ENCODE peak calls at places on chromosomes 13 and 19, in six cellular contexts. One of them, this sample, is unnamed.

GRCh38 chr13:31050486-31051400 is 111.0 kb downstream of the HSPH1 start:
- DNase-seq in H9: no peak
- DNase-seq in neuronal stem cell: no peak
- DNase-seq in IMR-90: peak
- DNase-seq in H1: no peak
- DNase-seq in trophoblast cell: peak
- DNase-seq in this sample: peak

GRCh38 chr13:36193151-36193855 is 21.1 kb downstream of the SOHLH2 start:
- DNase-seq in H9: no peak
- DNase-seq in neuronal stem cell: no peak
- DNase-seq in IMR-90: no peak
- DNase-seq in H1: no peak
- DNase-seq in trophoblast cell: peak
- DNase-seq in this sample: no peak

GRCh38 chr19:17751103-17751911 is at the start of gene FCHO1:
- DNase-seq in H9: no peak
- DNase-seq in neuronal stem cell: no peak
- DNase-seq in IMR-90: no peak
- DNase-seq in H1: no peak
- DNase-seq in trophoblast cell: no peak
- DNase-seq in this sample: no peak

GRCh38 chr13:53137777-53138176 is 109.2 kb downstream of the OLFM4 start:
- DNase-seq in H9: no peak
- DNase-seq in neuronal stem cell: no peak
- DNase-seq in IMR-90: peak
- DNase-seq in H1: no peak
- DNase-seq in trophoblast cell: peak
- DNase-seq in this sample: peak

GRCh38 chr13:35474551-35474950 is 1.9 kb downstream of the MAB21L1 start:
- DNase-seq in H9: no peak
- DNase-seq in neuronal stem cell: no peak
- DNase-seq in IMR-90: no peak
- DNase-seq in H1: no peak
- DNase-seq in trophoblast cell: no peak
- DNase-seq in this sample: no peak

GRCh38 chr19:48810151-48810550 is 678 bp downstream of the BCAT2 start:
- DNase-seq in H9: no peak
- DNase-seq in neuronal stem cell: no peak
- DNase-seq in IMR-90: no peak
- DNase-seq in H1: no peak
- DNase-seq in trophoblast cell: no peak
- DNase-seq in this sample: no peak

GRCh38 chr13:91598655-91599054 is 200.2 kb downstream of the GPC5 start:
- DNase-seq in H9: no peak
- DNase-seq in neuronal stem cell: no peak
- DNase-seq in IMR-90: no peak
- DNase-seq in H1: no peak
- DNase-seq in trophoblast cell: no peak
- DNase-seq in this sample: no peak

GRCh38 chr13:41457589-41458186 is 338 bp downstream of the RGCC start:
- DNase-seq in H9: no peak
- DNase-seq in neuronal stem cell: no peak
- DNase-seq in IMR-90: no peak
- DNase-seq in H1: no peak
- DNase-seq in trophoblast cell: peak
- DNase-seq in this sample: no peak

GRCh38 chr13:26897706-26898550 is 137.3 kb upstream of the GPR12 start:
- DNase-seq in H9: no peak
- DNase-seq in neuronal stem cell: no peak
- DNase-seq in IMR-90: no peak
- DNase-seq in H1: no peak
- DNase-seq in trophoblast cell: no peak
- DNase-seq in this sample: no peak

GRCh38 chr19:50601407-50602088 is 33.3 kb upstream of the LRRC4B start:
- DNase-seq in H9: no peak
- DNase-seq in neuronal stem cell: no peak
- DNase-seq in IMR-90: no peak
- DNase-seq in H1: no peak
- DNase-seq in trophoblast cell: no peak
- DNase-seq in this sample: no peak

GRCh38 chr13:71865858-71866172 is 1.2 kb downstream of the DACH1 start:
- DNase-seq in H9: peak
- DNase-seq in neuronal stem cell: no peak
- DNase-seq in IMR-90: no peak
- DNase-seq in H1: no peak
- DNase-seq in trophoblast cell: no peak
- DNase-seq in this sample: peak

GRCh38 chr19:4971424-4971793 is 2.5 kb downstream of the KDM4B start:
- DNase-seq in H9: peak
- DNase-seq in neuronal stem cell: no peak
- DNase-seq in IMR-90: no peak
- DNase-seq in H1: no peak
- DNase-seq in trophoblast cell: peak
- DNase-seq in this sample: peak

GRCh38 chr13:84118845-84119409 is 236.7 kb upstream of the SLITRK1 start:
- DNase-seq in H9: no peak
- DNase-seq in neuronal stem cell: no peak
- DNase-seq in IMR-90: no peak
- DNase-seq in H1: no peak
- DNase-seq in trophoblast cell: no peak
- DNase-seq in this sample: peak

GRCh38 chr13:75482820-75483079 is 781 bp upstream of the TBC1D4 start:
- DNase-seq in H9: no peak
- DNase-seq in neuronal stem cell: no peak
- DNase-seq in IMR-90: no peak
- DNase-seq in H1: no peak
- DNase-seq in trophoblast cell: no peak
- DNase-seq in this sample: no peak

GRCh38 chr13:75482070-75482819 is at the start of gene TBC1D4:
- DNase-seq in H9: peak
- DNase-seq in neuronal stem cell: peak
- DNase-seq in IMR-90: peak
- DNase-seq in H1: peak
- DNase-seq in trophoblast cell: peak
- DNase-seq in this sample: peak

GRCh38 chr13:75481176-75482069 is 546 bp downstream of the TBC1D4 start:
- DNase-seq in H9: peak
- DNase-seq in neuronal stem cell: peak
- DNase-seq in IMR-90: no peak
- DNase-seq in H1: no peak
- DNase-seq in trophoblast cell: peak
- DNase-seq in this sample: peak

GRCh38 chr13:75479102-75479501 is 2.9 kb downstream of the TBC1D4 start:
- DNase-seq in H9: no peak
- DNase-seq in neuronal stem cell: no peak
- DNase-seq in IMR-90: no peak
- DNase-seq in H1: no peak
- DNase-seq in trophoblast cell: no peak
- DNase-seq in this sample: no peak

GRCh38 chr13:75480691-75481175 is 1.2 kb downstream of the TBC1D4 start:
- DNase-seq in H9: peak
- DNase-seq in neuronal stem cell: peak
- DNase-seq in IMR-90: peak
- DNase-seq in H1: no peak
- DNase-seq in trophoblast cell: peak
- DNase-seq in this sample: peak
- H3K4ac ChIP-seq in H9: no peak
- H3K4ac ChIP-seq in neuronal stem cell: no peak
- H3K4ac ChIP-seq in IMR-90: no peak
- H3K4ac ChIP-seq in H1: no peak
- H3K4ac ChIP-seq in trophoblast cell: no peak
- H3K4ac ChIP-seq in this sample: no peak

DNA sequence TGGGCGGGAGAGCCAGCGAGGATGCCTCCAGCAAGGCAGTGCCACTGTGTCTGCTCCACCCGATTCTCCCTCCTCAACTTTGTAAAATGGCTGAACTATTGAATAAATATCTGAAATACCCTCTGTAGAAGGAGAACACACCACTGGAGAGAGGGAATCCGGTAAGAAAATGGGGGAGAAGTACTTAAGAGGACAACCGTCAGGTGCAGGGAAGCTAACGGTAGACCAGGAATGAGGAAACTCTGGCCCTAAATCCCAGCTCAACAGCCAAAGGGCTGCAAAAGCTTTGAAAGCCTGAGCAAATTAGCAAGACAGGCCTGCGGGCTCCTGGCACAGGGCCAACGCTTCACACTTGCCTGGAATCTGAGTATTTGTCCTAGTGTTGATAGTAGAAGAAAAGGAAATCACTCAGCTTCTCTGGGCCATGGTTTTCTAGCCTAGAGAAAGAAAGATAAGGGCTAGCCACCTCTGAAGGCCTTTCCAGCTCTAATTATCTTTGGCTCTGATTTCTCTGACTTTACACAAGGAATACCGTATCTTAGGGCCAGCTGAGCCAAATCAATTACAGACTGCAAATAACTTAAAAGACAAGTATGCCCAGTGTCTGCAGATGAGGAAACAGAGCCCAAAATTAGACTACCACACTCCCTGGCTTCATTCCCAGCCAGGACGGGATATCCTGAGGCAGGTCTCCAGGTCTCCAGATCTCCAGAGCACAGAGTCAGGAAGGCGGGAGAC is 69.7 kb downstream of the STK24 start:
- DNase-seq in H9: no peak
- DNase-seq in neuronal stem cell: no peak
- DNase-seq in IMR-90: no peak
- DNase-seq in H1: peak
- DNase-seq in trophoblast cell: peak
- DNase-seq in this sample: peak
- H3K18ac ChIP-seq in H9: no peak
- H3K18ac ChIP-seq in neuronal stem cell: peak
- H3K18ac ChIP-seq in IMR-90: peak
- H3K18ac ChIP-seq in H1: peak
- H3K18ac ChIP-seq in trophoblast cell: no peak
- H3K18ac ChIP-seq in this sample: peak

GRCh38 chr13:28138012-28138755 is at the start of gene PAN3:
- DNase-seq in H9: peak
- DNase-seq in neuronal stem cell: peak
- DNase-seq in IMR-90: peak
- DNase-seq in H1: peak
- DNase-seq in trophoblast cell: peak
- DNase-seq in this sample: peak

GRCh38 chr13:28138756-28139470 is 568 bp downstream of the PAN3 start:
- DNase-seq in H9: peak
- DNase-seq in neuronal stem cell: peak
- DNase-seq in IMR-90: peak
- DNase-seq in H1: peak
- DNase-seq in trophoblast cell: peak
- DNase-seq in this sample: peak

GRCh38 chr13:28140433-28141125 is 2.2 kb downstream of the PAN3 start:
- DNase-seq in H9: no peak
- DNase-seq in neuronal stem cell: no peak
- DNase-seq in IMR-90: peak
- DNase-seq in H1: no peak
- DNase-seq in trophoblast cell: peak
- DNase-seq in this sample: peak

GRCh38 chr13:28137556-28137955 is 789 bp upstream of the PAN3 start:
- DNase-seq in H9: no peak
- DNase-seq in neuronal stem cell: no peak
- DNase-seq in IMR-90: no peak
- DNase-seq in H1: no peak
- DNase-seq in trophoblast cell: no peak
- DNase-seq in this sample: no peak

GRCh38 chr13:28136916-28137315 is 1.4 kb upstream of the PAN3 start:
- DNase-seq in H9: no peak
- DNase-seq in neuronal stem cell: no peak
- DNase-seq in IMR-90: no peak
- DNase-seq in H1: no peak
- DNase-seq in trophoblast cell: no peak
- DNase-seq in this sample: peak
- H3K14ac ChIP-seq in H9: no peak
- H3K14ac ChIP-seq in neuronal stem cell: no peak
- H3K14ac ChIP-seq in IMR-90: no peak
- H3K14ac ChIP-seq in H1: no peak
- H3K14ac ChIP-seq in trophoblast cell: no peak
- H3K14ac ChIP-seq in this sample: no peak

GRCh38 chr13:42967660-42968059 is 24.4 kb downstream of the EPSTI1 start:
- DNase-seq in H9: no peak
- DNase-seq in neuronal stem cell: no peak
- DNase-seq in IMR-90: no peak
- DNase-seq in H1: no peak
- DNase-seq in trophoblast cell: no peak
- DNase-seq in this sample: no peak

GRCh38 chr13:42971670-42972355 is 20.2 kb downstream of the EPSTI1 start:
- DNase-seq in H9: no peak
- DNase-seq in neuronal stem cell: no peak
- DNase-seq in IMR-90: peak
- DNase-seq in H1: no peak
- DNase-seq in trophoblast cell: peak
- DNase-seq in this sample: peak

GRCh38 chr13:42970824-42971669 is 21.0 kb downstream of the EPSTI1 start:
- DNase-seq in H9: peak
- DNase-seq in neuronal stem cell: peak
- DNase-seq in IMR-90: peak
- DNase-seq in H1: no peak
- DNase-seq in trophoblast cell: peak
- DNase-seq in this sample: peak

GRCh38 chr13:42968906-42969305 is 23.1 kb downstream of the EPSTI1 start:
- DNase-seq in H9: peak
- DNase-seq in neuronal stem cell: no peak
- DNase-seq in IMR-90: no peak
- DNase-seq in H1: no peak
- DNase-seq in trophoblast cell: peak
- DNase-seq in this sample: no peak

GRCh38 chr13:42969558-42970172 is 22.4 kb downstream of the EPSTI1 start:
- DNase-seq in H9: peak
- DNase-seq in neuronal stem cell: peak
- DNase-seq in IMR-90: peak
- DNase-seq in H1: no peak
- DNase-seq in trophoblast cell: peak
- DNase-seq in this sample: peak
- H3K4ac ChIP-seq in H9: no peak
- H3K4ac ChIP-seq in neuronal stem cell: no peak
- H3K4ac ChIP-seq in IMR-90: no peak
- H3K4ac ChIP-seq in H1: no peak
- H3K4ac ChIP-seq in trophoblast cell: peak
- H3K4ac ChIP-seq in this sample: peak

GRCh38 chr13:100904293-100904976 is 229.8 kb upstream of the TMTC4 start:
- DNase-seq in H9: no peak
- DNase-seq in neuronal stem cell: no peak
- DNase-seq in IMR-90: no peak
- DNase-seq in H1: no peak
- DNase-seq in trophoblast cell: no peak
- DNase-seq in this sample: no peak
- H3K18ac ChIP-seq in H9: no peak
- H3K18ac ChIP-seq in neuronal stem cell: no peak
- H3K18ac ChIP-seq in IMR-90: no peak
- H3K18ac ChIP-seq in H1: no peak
- H3K18ac ChIP-seq in trophoblast cell: no peak
- H3K18ac ChIP-seq in this sample: no peak

DNA sequence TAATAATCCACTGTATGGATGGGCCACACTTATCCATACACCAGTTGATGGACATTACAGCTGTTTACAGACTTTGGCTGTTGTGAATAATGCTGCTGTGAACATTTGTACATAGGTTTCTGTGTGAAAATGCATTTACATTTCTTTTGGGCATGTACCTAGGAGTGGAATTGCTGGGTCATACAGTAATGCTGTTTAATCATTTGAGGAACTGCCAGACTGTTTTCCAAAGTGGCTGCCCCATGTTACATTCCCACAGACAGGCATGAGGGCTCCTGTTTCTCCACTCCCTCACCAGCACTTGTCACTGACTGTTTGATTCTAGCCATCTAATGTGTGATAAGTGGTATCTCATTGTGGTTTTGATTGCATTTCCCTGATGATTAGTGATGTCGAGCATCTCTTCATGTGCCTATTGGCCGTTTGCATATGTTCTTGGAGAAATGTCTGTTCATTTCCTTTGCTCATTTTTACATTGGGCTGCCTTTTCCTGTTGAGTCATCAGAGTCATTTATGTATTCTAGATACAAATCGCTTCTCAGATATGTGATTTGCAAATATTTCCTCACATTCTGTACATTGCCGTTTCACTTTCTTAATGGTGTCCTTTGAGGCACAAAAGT is 12.8 kb downstream of the TMEM255B start:
- DNase-seq in H9: no peak
- DNase-seq in neuronal stem cell: no peak
- DNase-seq in IMR-90: peak
- DNase-seq in H1: no peak
- DNase-seq in trophoblast cell: no peak
- DNase-seq in this sample: no peak
- H3K14ac ChIP-seq in H9: no peak
- H3K14ac ChIP-seq in neuronal stem cell: no peak
- H3K14ac ChIP-seq in IMR-90: no peak
- H3K14ac ChIP-seq in H1: no peak
- H3K14ac ChIP-seq in trophoblast cell: no peak
- H3K14ac ChIP-seq in this sample: no peak

This sample was measured in mesenchymal stem cell.